ENCODE peak calls at places on chromosomes 7 and 10, in five cellular contexts. One of them, this sample, is unnamed.

GRCh38 chr7:28627263-28627653 is 214.9 kb downstream of the CREB5 start:
- DNase-seq in uterus: peak
- DNase-seq in effector CD4-positive, alpha-beta T cell: no peak
- DNase-seq in ACHN: no peak
- DNase-seq in nephron progenitor cell: no peak
- DNase-seq in this sample: peak

GRCh38 chr10:4639960-4640359 is 186.0 kb upstream of the AKR1E2 start:
- DNase-seq in effector CD4-positive, alpha-beta T cell: no peak
- DNase-seq in uterus: no peak
- DNase-seq in nephron progenitor cell: no peak
- DNase-seq in ACHN: no peak
- DNase-seq in this sample: no peak

GRCh38 chr10:11035318-11035920 is 17.7 kb downstream of the CELF2 start:
- DNase-seq in effector CD4-positive, alpha-beta T cell: no peak
- DNase-seq in uterus: peak
- DNase-seq in ACHN: peak
- DNase-seq in nephron progenitor cell: no peak
- DNase-seq in this sample: peak

GRCh38 chr10:81018898-81019890 is 481.5 kb downstream of the SH2D4B start:
- DNase-seq in nephron progenitor cell: peak
- DNase-seq in effector CD4-positive, alpha-beta T cell: no peak
- DNase-seq in uterus: no peak
- DNase-seq in ACHN: peak
- DNase-seq in this sample: peak

GRCh38 chr7:67992287-67992686 is 995.7 kb downstream of the TYW1 start:
- DNase-seq in effector CD4-positive, alpha-beta T cell: no peak
- DNase-seq in uterus: no peak
- DNase-seq in ACHN: no peak
- DNase-seq in nephron progenitor cell: no peak
- DNase-seq in this sample: no peak

GRCh38 chr7:5633161-5634106 is 148.0 kb downstream of the RNF216 start:
- DNase-seq in nephron progenitor cell: no peak
- DNase-seq in ACHN: no peak
- DNase-seq in uterus: no peak
- DNase-seq in effector CD4-positive, alpha-beta T cell: no peak
- DNase-seq in this sample: no peak

GRCh38 chr10:89887830-89888229 is 186.4 kb downstream of the KIF20B start:
- DNase-seq in ACHN: no peak
- DNase-seq in effector CD4-positive, alpha-beta T cell: no peak
- DNase-seq in uterus: no peak
- DNase-seq in nephron progenitor cell: no peak
- DNase-seq in this sample: no peak

GRCh38 chr7:46567858-46568257 is 646.8 kb upstream of the IGFBP3 start:
- DNase-seq in uterus: no peak
- DNase-seq in effector CD4-positive, alpha-beta T cell: no peak
- DNase-seq in ACHN: no peak
- DNase-seq in nephron progenitor cell: no peak
- DNase-seq in this sample: no peak